ENCODE peak calls at places on chromosomes 4 and X, in four cellular contexts. M is right lobe of liver, Z is heart right ventricle, R is aorta. A is an unnamed sample.

GRCh38 chrX:118329179-118329578 is 16.7 kb upstream of the WDR44 start:
- DNase-seq in R (no peak), Z (no peak), M (no peak), A (no peak)

GRCh38 chr4:54589586-54589985 is 68.2 kb upstream of the KIT start:
- DNase-seq in R (no peak), M (no peak), Z (no peak), A (no peak)

GRCh38 chr4:109989044-109989443 is 76.4 kb downstream of the EGF start:
- DNase-seq in Z (no peak), R (no peak), M (no peak), A (no peak)

GRCh38 chr4:62495039-62495438 is 1294.9 kb downstream of the ADGRL3 start:
- DNase-seq in R (no peak), Z (no peak), M (no peak), A (no peak)

GRCh38 chrX:40845331-40845911 is 110.1 kb upstream of the MED14 start:
- DNase-seq in M (no peak), R (no peak), Z (peak; percentile 29), A (peak; percentile 89)

GRCh38 chr4:121053601-121054143 is 18.7 kb downstream of the NDNF start:
- DNase-seq in M (no peak), Z (no peak), R (no peak), A (no peak)

GRCh38 chrX:30863969-30864368 is 25.1 kb downstream of the TAB3 start:
- DNase-seq in R (no peak), M (no peak), Z (peak; percentile 28), A (peak; percentile 22)

GRCh38 chr4:83552924-83553323 is 17.0 kb downstream of the GPAT3 start:
- DNase-seq in M (no peak), Z (no peak), R (no peak), A (peak; percentile 77)

GRCh38 chrX:18348047-18348446 is 6.4 kb downstream of the SCML2 start:
- DNase-seq in R (no peak), M (no peak), Z (no peak), A (no peak)

GRCh38 chr4:134544303-134544761 is 342.7 kb upstream of the PABPC4L start:
- DNase-seq in Z (peak; percentile 55), M (no peak), R (no peak), A (peak; percentile 65)

GRCh38 chrX:135112096-135112729 is 8.1 kb downstream of the ETDB start:
- DNase-seq in M (no peak), R (no peak), Z (no peak), A (peak; percentile 31)

GRCh38 chrX:153495903-153496629 is 1.3 kb downstream of the BGN start:
- DNase-seq in M (no peak), Z (no peak), R (no peak), A (no peak)

GRCh38 chrX:153493085-153493484 is 1.7 kb upstream of the BGN start:
- DNase-seq in M (no peak), R (no peak), Z (no peak), A (no peak)

GRCh38 chrX:153494541-153495361 is at the start of gene BGN:
- DNase-seq in M (no peak), R (peak; percentile 91), Z (peak; percentile 47), A (peak; percentile 38)

GRCh38 chrX:153494061-153494460 is 719 bp upstream of the BGN start:
- DNase-seq in Z (no peak), R (no peak), M (no peak), A (no peak)

DNA sequence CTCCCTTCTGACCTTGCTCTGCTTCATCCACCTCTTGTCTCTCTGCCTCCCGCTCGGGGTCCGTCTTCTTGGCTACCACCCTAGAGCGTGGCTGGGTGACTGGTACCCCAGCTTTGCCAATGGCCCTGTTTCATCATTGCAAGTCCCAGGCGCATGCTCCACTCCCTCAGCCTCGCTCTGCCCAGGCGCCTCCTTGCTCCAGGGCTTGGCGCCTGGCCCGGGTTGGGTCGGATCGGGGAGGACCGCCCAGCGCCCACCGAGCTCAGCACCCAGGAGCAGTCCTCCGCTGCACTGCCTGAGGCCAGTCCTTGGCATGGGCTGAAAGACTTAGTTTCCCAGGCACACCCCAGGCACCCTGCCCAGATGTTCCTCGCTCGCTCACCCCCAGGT is 577 bp downstream of the BGN start:
- DNase-seq in M (no peak), R (peak; percentile 87), Z (no peak), A (peak; percentile 22)
- H3K4me3 ChIP-seq in M (peak overlapping the region; percentile 18), R (peak overlapping the region; percentile 48), Z (no peak overlapping the region), A (peak overlapping the region; percentile 56)

GRCh38 chrX:64976673-64977040 is 407 bp upstream of the ZC4H2 start:
- DNase-seq in Z (no peak), R (no peak), M (no peak), A (no peak)
- H3K4me3 ChIP-seq in Z (peak overlapping the region; percentile 46), R (peak overlapping the region; percentile 86), M (peak overlapping the region; percentile 58), A (peak overlapping the region; percentile 40)

DNA sequence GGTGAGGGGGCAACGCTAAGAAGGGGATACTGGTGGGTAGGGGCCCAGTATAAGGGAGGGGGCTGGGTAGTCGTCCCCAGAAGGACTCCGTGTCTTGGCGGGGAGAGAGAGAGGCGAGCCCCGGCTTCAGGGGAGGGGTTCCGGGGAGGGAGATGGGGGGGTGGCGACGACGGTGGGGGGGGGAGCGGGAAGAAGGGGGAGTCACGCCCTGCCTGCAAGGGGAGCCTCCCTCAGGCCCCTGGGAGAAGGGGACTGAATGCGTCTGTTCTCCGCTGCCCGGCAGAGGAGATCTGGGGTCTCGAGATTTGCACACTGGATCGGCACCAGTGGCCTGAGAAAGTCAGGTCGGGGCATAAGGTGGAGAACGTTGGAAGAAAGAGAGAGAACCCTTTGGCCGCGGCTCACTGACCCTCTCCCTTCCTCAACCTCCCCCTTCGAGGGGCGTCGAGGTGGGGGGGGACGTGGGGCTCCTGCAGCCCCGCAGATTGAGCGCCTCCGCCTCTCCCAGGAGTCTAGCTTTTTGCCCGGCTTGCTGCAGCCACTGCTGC is 609 bp upstream of the BCORL1 start:
- DNase-seq in Z (no peak), R (no peak), M (peak; percentile 39), A (no peak)
- H3K4me3 ChIP-seq in Z (peak overlapping the region; percentile 58), R (peak overlapping the region; percentile 24), M (no peak overlapping the region), A (peak overlapping the region; percentile 70)

DNA sequence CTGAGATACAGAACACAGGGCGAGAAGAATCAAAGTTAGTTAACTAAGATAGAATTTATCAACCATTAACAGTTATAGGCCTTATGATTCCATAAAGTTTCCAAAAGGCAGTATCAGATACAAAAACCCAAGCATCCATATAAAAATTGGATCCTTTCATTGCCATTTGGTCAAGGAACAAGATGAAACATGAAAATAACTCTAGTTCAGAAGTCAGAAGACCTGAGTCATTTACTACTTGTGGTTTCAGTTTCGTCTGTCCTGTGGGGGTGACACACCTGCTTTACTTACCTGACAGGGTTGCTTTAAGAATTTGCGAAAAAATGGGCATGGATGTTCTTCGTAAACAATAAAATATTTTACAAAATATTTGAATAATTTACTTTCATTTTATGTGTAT is 130.8 kb downstream of the ANAPC10 start:
- DNase-seq in M (no peak), R (no peak), Z (no peak), A (no peak)
- H3K4me3 ChIP-seq in M (no peak overlapping the region), R (no peak overlapping the region), Z (no peak overlapping the region), A (no peak overlapping the region)

DNA sequence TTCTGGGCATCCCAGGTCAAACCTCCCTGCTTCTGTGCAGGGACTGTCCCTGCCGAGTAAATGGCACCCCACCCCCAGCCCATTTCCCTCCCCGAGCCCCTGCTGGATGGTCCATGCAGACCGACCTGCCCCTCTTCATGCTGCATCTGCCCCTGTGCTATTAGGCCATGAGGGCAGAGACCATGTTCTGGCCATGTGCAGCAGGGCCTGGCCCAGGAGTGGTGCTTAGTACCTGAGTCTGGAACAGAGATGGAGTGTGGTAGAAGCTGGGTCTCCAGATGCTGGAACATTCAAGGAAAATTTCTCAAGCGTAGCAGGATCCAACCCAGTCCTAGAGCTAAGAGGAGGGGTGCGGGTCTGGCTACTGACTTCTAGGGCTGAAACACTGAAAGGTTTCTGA is 15.3 kb upstream of the UBA1 start:
- DNase-seq in M (no peak), R (peak; percentile 48), Z (no peak), A (no peak)
- H3K4me3 ChIP-seq in M (no peak overlapping the region), R (no peak overlapping the region), Z (no peak overlapping the region), A (no peak overlapping the region)

GRCh38 chr4:176268963-176269362 is at the start of gene ASB5:
- DNase-seq in R (no peak), M (no peak), Z (no peak), A (no peak)
- H3K4me3 ChIP-seq in R (no peak within 1 kb of the TSS), M (no peak within 1 kb of the TSS), Z (no peak within 1 kb of the TSS), A (no peak within 1 kb of the TSS)

GRCh38 chr4:73788411-73788810 is 48.0 kb downstream of the CXCL8 start:
- DNase-seq in Z (no peak), M (no peak), R (no peak), A (no peak)
- H3K4me3 ChIP-seq in Z (no peak overlapping the region), M (no peak overlapping the region), R (no peak overlapping the region), A (no peak overlapping the region)

DNA sequence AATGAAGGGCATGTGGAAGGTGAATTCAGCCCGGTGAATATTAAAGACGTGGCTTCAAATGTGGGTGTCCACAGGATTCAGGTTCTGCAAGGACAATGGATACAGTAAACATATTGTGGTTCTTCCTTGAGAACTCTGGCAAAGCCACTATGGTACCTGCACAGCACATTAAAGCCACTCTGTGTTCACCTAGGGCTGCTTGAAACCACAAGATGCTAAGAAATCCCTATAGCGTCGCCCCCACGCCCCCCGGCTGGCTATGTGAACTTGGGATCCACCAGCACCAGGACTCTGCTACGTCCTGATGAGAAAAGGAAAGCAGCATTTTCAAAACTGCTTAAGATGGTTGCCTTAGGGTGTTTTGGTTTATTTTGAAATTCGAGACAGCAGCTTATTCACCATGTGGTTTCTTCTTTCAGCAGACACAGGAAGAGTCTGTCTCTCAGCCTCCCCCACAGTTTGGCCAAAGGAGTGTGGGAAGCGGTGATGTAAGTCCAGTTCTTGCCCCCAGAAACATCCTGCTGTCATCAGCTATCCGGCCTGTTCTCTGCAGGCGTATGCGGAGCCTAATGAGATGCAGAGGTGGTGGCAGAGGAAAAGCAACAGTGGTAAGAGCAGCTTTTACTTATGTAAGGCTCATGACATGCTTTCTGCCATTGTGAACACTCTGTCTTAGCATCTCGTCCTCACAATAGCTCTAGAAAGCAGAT is 111.5 kb downstream of the AFAP1 start:
- DNase-seq in M (no peak), R (no peak), Z (peak; percentile 90), A (peak; percentile 100)
- H3K4me3 ChIP-seq in M (no peak overlapping the region), R (no peak overlapping the region), Z (no peak overlapping the region), A (peak overlapping the region; percentile 29)